ENCODE peak calls at places on chromosomes 1 and 21, in four cellular contexts. F is OCI-LY7, L is aorta, I is GM06990. O is an unnamed sample.

GRCh38 chr1:43285269-43285986 is at the start of gene C1orf210:
- DNase-seq in F (no peak), L (peak; percentile 76), I (no peak), O (no peak)

GRCh38 chr1:173663159-173663558 is 6.5 kb downstream of the ANKRD45 start:
- DNase-seq in F (no peak), L (no peak), I (no peak), O (no peak)

GRCh38 chr21:45073301-45074047 is 906 bp upstream of the ADARB1 start:
- DNase-seq in F (peak; percentile 13), L (peak; percentile 87), I (no peak), O (no peak)

GRCh38 chr1:204110894-204111633 is 38.1 kb downstream of the SOX13 start:
- DNase-seq in F (no peak), L (peak; percentile 34), I (no peak), O (no peak)

GRCh38 chr1:46131093-46131492 is 1.3 kb downstream of the PIK3R3 start:
- DNase-seq in F (no peak), L (no peak), I (no peak), O (no peak)

GRCh38 chr1:38045431-38046332 is 911 bp downstream of the POU3F1 start:
- DNase-seq in F (no peak), L (no peak), I (no peak), O (no peak)

GRCh38 chr1:246683521-246683920 is 40.7 kb upstream of the SCCPDH start:
- DNase-seq in F (no peak), L (no peak), I (no peak), O (no peak)

GRCh38 chr1:40034869-40035268 is 5.7 kb upstream of the CAP1 start:
- DNase-seq in F (peak; percentile 48), L (no peak), I (no peak), O (no peak)

GRCh38 chr1:221834698-221835538 is 93.0 kb upstream of the DUSP10 start:
- DNase-seq in F (no peak), L (no peak), I (no peak), O (no peak)

GRCh38 chr21:38267136-38267535 is 10.3 kb downstream of the KCNJ15 start:
- DNase-seq in F (no peak), L (no peak), I (no peak), O (no peak)

GRCh38 chr1:207909687-207910086 is 1.2 kb downstream of the CD34 start:
- DNase-seq in F (no peak), L (no peak), I (no peak), O (no peak)
- H3K4me3 ChIP-seq in F (no peak overlapping the region), L (no peak overlapping the region), I (no peak overlapping the region), O (no peak overlapping the region)

GRCh38 chr1:52925571-52926005 is 1.5 kb upstream of the SCP2 start:
- DNase-seq in F (no peak), L (no peak), I (no peak), O (no peak)
- H3K4me3 ChIP-seq in F (no peak overlapping the region), L (no peak overlapping the region), I (no peak overlapping the region), O (no peak overlapping the region)

DNA sequence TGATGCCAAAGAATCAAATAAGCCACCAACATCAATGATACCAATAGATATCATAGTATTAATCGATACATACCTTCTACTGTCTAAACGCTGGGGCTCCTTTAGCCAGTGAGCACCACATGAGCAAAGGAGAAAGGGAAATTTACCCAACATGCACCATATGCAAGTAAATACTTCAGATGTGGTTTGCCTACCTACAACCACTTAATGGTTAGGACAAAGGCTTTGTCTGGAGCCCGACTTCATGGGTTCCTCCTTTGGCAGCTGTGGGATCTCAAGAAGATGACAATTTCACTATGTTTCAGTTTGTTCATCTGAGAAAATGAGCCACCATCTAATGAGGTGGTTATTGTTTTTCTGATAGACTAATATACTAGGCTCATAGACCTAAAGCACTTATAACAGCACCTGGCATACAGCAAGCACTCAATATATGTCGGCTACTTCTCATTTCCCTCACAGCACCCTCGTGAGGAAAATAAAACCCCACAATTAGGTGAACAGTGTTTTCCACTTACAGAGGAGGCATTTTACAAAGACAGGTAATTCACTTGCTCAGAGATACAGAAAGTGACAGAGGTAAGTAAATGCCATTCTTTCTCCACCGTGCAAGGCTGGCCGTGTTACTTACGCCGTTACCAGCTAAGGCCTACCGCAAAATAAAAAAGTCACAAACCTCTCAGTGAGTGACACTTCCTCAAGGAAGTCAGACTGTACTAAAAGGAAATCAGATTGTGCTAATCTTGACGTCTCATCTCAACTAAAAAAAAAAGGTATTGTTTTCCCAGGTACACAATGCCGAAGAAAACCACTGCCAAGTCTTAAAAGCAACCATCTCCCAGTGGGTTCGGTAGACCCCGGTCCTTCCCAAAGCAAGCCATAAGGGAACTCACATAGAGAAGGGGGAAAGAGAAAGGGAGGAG is 1.6 kb downstream of the TTC13 start:
- DNase-seq in F (peak; percentile 66), L (no peak), I (no peak), O (no peak)
- H3K4me3 ChIP-seq in F (peak overlapping the region; percentile 93), L (no peak overlapping the region), I (peak overlapping the region; percentile 85), O (no peak overlapping the region)

DNA sequence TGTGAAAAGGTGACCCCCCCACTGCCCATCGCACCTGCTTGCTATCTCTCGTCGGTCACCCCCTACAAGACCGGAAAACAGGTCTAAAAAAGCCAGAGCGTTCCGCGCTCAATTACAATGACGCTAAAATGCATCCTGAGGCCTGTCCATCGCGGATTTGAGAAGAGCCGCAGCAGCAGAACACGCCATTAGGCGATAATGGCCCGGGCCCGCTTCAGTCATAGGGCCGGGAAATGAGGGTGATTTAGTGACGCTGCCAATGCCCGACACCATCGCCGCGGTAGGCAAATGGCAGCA is 64.1 kb upstream of the SSX2IP start:
- DNase-seq in F (no peak), L (no peak), I (no peak), O (no peak)
- H3K4me3 ChIP-seq in F (no peak overlapping the region), L (no peak overlapping the region), I (no peak overlapping the region), O (no peak overlapping the region)

GRCh38 chr1:20587639-20588017 is 1.3 kb upstream of the CDA start:
- DNase-seq in F (no peak), L (no peak), I (no peak), O (peak; percentile 23)

GRCh38 chr1:20590313-20590777 is 1.4 kb downstream of the CDA start:
- DNase-seq in F (no peak), L (no peak), I (no peak), O (no peak)

GRCh38 chr1:20586939-20587638 is 1.8 kb upstream of the CDA start:
- DNase-seq in F (no peak), L (no peak), I (no peak), O (no peak)

GRCh38 chr1:20589331-20590312 is 725 bp downstream of the CDA start:
- DNase-seq in F (no peak), L (peak; percentile 84), I (no peak), O (peak; percentile 54)

GRCh38 chr1:20588634-20589225 is at the start of gene CDA:
- DNase-seq in F (no peak), L (no peak), I (no peak), O (no peak)
- H3K4me3 ChIP-seq in F (no peak within 1 kb of the TSS), L (no peak within 1 kb of the TSS), I (no peak within 1 kb of the TSS), O (no peak within 1 kb of the TSS)

DNA sequence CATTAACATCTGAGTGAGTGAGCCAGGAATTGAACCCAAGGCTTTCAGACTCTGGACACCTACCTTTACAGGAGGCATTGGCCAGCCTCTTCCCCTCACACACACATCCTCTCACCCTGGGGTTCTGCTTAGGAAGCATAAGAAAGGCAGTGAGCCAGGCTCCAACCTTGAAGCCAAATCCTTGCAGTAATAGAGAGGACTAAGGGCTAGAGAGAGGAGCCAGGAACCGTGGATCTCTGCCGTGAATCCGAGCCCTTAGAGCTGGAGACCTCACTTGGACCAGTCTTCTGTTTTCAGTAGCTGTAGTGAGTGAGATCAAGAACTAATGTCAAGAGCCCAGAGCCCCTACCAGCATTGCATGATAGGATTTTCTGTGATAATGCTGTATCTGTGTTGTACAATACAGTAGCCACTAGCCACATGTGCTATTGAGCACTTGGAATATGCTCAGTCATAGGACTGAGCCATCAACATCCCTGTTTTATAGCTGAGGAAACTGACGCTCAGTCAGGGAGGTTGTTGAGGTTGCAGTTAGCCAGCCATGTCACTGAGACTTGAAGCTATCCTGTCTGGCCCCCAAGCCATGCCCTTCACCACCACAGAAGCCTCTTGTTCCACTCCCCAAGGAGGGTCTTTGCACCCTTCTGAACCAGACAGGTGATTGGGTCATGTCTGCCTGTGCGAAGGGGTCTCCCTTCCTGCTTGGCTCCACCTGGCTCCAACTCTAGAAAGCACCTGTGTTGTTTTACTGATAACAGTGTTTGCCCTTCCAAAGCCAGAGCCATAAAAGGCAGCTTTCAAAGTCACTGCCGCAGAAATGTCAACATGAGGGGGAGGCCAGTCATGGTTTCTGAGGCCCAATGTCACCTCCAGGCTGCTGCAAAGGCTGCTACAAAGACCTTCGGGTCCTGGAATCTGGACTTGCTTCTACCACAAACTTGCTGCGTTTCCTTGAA is 101.1 kb upstream of the JUN start:
- DNase-seq in F (no peak), L (no peak), I (no peak), O (no peak)
- H3K4me3 ChIP-seq in F (no peak overlapping the region), L (no peak overlapping the region), I (no peak overlapping the region), O (no peak overlapping the region)

GRCh38 chr1:2278591-2279209 is 50.6 kb downstream of the SKI start:
- DNase-seq in F (no peak), L (no peak), I (no peak), O (no peak)

GRCh38 chr1:2279882-2280281 is 51.8 kb downstream of the SKI start:
- DNase-seq in F (no peak), L (no peak), I (no peak), O (no peak)

GRCh38 chr1:2276803-2277580 is 48.9 kb downstream of the SKI start:
- DNase-seq in F (no peak), L (no peak), I (no peak), O (peak; percentile 64)

GRCh38 chr1:2277741-2278488 is 49.8 kb downstream of the SKI start:
- DNase-seq in F (no peak), L (no peak), I (no peak), O (no peak)

DNA sequence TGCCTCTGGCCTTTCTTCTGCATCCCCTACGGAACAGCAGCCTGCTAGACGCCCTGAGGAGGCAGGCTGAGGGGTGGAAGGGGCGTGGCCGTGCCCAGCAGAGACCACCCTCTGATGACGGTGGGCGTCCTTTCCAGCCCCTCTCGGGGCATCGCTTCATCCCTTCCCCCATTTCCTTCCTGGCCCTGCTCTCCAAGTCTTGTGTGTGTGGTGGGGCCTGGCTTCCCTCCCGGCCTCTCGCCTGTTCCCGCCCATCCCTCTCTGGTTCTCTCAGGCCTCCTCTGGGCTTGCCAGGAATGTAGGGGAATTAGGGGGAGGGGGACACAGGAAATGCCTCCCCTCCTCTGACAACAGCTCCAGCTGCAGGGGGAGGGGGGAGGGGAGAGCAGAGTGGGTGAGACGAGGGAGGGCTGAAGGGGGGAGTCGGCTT is 51.1 kb downstream of the SKI start:
- DNase-seq in F (no peak), L (no peak), I (no peak), O (peak; percentile 96)
- H3K4me3 ChIP-seq in F (no peak overlapping the region), L (no peak overlapping the region), I (no peak overlapping the region), O (no peak overlapping the region)

DNA sequence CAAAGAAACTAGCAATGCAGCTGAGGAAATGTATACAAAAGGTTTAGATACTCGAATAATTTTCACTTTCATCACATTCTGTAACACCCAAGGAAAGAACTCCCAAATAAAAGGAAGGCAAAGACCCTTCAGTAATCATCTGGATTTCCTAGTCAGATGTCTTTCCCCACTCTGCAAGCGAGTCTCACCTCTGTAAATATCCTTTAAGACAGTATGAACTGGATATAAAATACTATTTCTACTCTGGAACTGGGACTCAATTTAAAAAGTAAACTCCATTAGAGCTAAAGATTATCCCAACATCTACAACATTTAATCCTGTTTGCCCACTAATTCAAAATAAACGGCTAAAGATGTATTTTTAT is 27.0 kb downstream of the C2CD2 start:
- DNase-seq in F (no peak), L (no peak), I (no peak), O (no peak)
- H3K4me3 ChIP-seq in F (peak overlapping the region; percentile 70), L (no peak overlapping the region), I (peak overlapping the region; percentile 60), O (peak overlapping the region; percentile 63)